ENCODE peak calls at places on chromosomes 1 and 21, in five cellular contexts. Z, W, O, T and K are unnamed samples.

GRCh38 chr21:29164330-29164942 is 34.0 kb downstream of the MAP3K7CL start:
- DNase-seq in Z (peak), W (peak), O (peak), T (peak), K (peak)

GRCh38 chr1:116472431-116472961 is 98.3 kb downstream of the CD58 start:
- DNase-seq in Z (peak), W (no peak), O (no peak), T (peak), K (no peak)

GRCh38 chr1:237888143-237888542 is 2.6 kb downstream of the ZP4 start:
- DNase-seq in Z (no peak), W (no peak), O (no peak), T (no peak), K (no peak)

GRCh38 chr1:36123357-36123756 is 1.7 kb downstream of the COL8A2 start:
- DNase-seq in Z (no peak), W (no peak), O (no peak), T (no peak), K (no peak)

GRCh38 chr1:167105841-167106461 is 12.1 kb downstream of the STYXL2 start:
- DNase-seq in Z (no peak), W (no peak), O (no peak), T (no peak), K (no peak)

GRCh38 chr1:66197120-66197519 is 336.8 kb upstream of the SGIP1 start:
- DNase-seq in Z (no peak), W (no peak), O (no peak), T (no peak), K (no peak)

GRCh38 chr1:179251675-179252074 is 22.2 kb upstream of the ABL2 start:
- DNase-seq in Z (peak), W (peak), O (peak), T (peak), K (no peak)

GRCh38 chr1:161934278-161934608 is 89.4 kb downstream of the OLFML2B start:
- DNase-seq in Z (no peak), W (peak), O (no peak), T (no peak), K (no peak)

GRCh38 chr1:74235153-74235552 is at the start of gene TNNI3K:
- DNase-seq in Z (no peak), W (no peak), O (no peak), T (no peak), K (no peak)

GRCh38 chr1:61997123-61997522 is 197.5 kb upstream of the L1TD1 start:
- DNase-seq in Z (no peak), W (no peak), O (no peak), T (no peak), K (no peak)

GRCh38 chr1:75330633-75331032 is 196.4 kb downstream of the LHX8 start:
- DNase-seq in Z (no peak), W (no peak), O (no peak), T (no peak), K (no peak)

GRCh38 chr1:177890459-177890858 is 79.4 kb downstream of the SEC16B start:
- DNase-seq in Z (no peak), W (no peak), O (no peak), T (no peak), K (no peak)

GRCh38 chr21:44533121-44533890 is 6.7 kb downstream of the KRTAP10-1 start:
- DNase-seq in Z (no peak), W (no peak), O (no peak), T (no peak), K (no peak)

GRCh38 chr1:2196901-2197638 is 2.5 kb upstream of the FAAP20 start:
- DNase-seq in Z (no peak), W (no peak), O (no peak), T (no peak), K (no peak)

GRCh38 chr1:2199042-2199810 is 4.7 kb upstream of the FAAP20 start:
- DNase-seq in Z (peak), W (no peak), O (peak), T (peak), K (peak)

GRCh38 chr1:2195785-2196184 is 1.2 kb upstream of the FAAP20 start:
- DNase-seq in Z (no peak), W (no peak), O (no peak), T (no peak), K (no peak)

GRCh38 chr1:2198571-2198970 is 4.0 kb upstream of the FAAP20 start:
- DNase-seq in Z (no peak), W (no peak), O (no peak), T (no peak), K (no peak)

GRCh38 chr1:2197732-2198165 is 3.2 kb upstream of the FAAP20 start:
- DNase-seq in Z (no peak), W (no peak), O (no peak), T (no peak), K (peak)
- TF ChIP-seq MYC in Z (peak), W (no peak), O (no peak), T (no peak), K (no peak)

DNA sequence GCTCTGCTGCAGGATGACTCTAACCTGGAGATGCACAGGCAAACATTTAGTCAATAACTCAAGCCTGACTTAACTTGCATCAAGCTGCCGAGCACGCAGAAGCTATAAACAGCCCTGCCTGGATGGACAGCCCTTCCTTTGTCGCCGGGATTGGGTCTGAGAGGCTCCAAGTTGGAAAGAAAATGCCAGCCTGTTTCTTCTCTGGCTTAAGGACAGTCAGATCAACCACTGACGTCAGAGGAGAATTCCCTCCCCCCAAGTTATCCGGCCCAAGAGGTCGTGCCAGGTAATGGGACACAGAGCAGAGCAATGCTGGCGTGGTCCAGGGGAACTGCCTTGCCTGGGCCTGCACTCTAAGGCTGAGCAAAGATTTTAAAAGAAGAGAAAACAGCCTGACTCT is 27.1 kb upstream of the LRRC38 start:
- DNase-seq in Z (no peak), W (no peak), O (no peak), T (no peak), K (no peak)
- TF ChIP-seq MYC in Z (no peak), W (no peak), O (no peak), T (no peak), K (no peak)

GRCh38 chr1:22778842-22779520 is 68.3 kb downstream of the EPHB2 start:
- DNase-seq in Z (no peak), W (no peak), O (no peak), T (no peak), K (no peak)
- TF ChIP-seq MYC in Z (no peak), W (no peak), O (no peak), T (no peak), K (no peak)

GRCh38 chr1:42263019-42263418 is 72.0 kb downstream of the FOXJ3 start:
- DNase-seq in Z (no peak), W (no peak), O (no peak), T (no peak), K (no peak)

GRCh38 chr1:42260376-42261078 is 74.5 kb downstream of the FOXJ3 start:
- DNase-seq in Z (no peak), W (no peak), O (no peak), T (no peak), K (no peak)

GRCh38 chr1:42259059-42259738 is 75.8 kb downstream of the FOXJ3 start:
- DNase-seq in Z (no peak), W (no peak), O (no peak), T (no peak), K (no peak)

GRCh38 chr1:42259739-42260064 is 75.3 kb downstream of the FOXJ3 start:
- DNase-seq in Z (no peak), W (no peak), O (no peak), T (peak), K (no peak)

GRCh38 chr1:42258218-42258617 is 76.8 kb downstream of the FOXJ3 start:
- DNase-seq in Z (no peak), W (no peak), O (no peak), T (no peak), K (no peak)
- TF ChIP-seq MYC in Z (no peak), W (no peak), O (no peak), T (no peak), K (no peak)

GRCh38 chr1:172500207-172500606 is 32.7 kb upstream of the SUCO start:
- DNase-seq in Z (no peak), W (no peak), O (no peak), T (no peak), K (no peak)

GRCh38 chr1:172498858-172499257 is 34.1 kb upstream of the SUCO start:
- DNase-seq in Z (no peak), W (peak), O (no peak), T (no peak), K (no peak)

GRCh38 chr1:172497230-172497629 is 35.7 kb upstream of the SUCO start:
- DNase-seq in Z (peak), W (no peak), O (peak), T (no peak), K (no peak)

GRCh38 chr1:172496678-172497077 is 36.3 kb upstream of the SUCO start:
- DNase-seq in Z (no peak), W (no peak), O (no peak), T (no peak), K (no peak)

DNA sequence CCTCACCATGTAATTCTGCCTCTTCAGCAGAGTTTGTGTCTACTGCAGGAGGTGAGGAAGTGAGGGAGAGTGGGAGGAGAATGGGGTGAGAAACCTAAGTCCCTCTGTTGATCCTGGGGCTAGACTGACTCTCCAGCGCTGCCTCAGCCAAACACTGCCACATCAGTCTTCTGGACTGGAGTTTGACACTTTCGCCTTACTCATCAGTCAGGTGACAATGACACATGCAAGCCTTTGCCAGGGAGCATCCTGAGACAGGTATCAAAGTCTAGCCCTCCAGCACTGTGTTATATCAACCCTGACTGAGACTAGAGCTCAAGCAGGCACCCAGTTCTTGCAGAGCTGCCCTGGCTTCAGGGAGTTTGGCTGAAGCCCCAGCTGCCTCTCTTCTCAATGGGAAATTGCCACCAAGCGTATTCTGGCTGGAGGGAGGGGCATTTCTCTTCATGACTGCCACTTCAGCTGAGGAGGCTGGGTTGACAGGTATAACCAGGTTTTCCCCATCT is 33.3 kb upstream of the SUCO start:
- DNase-seq in Z (peak), W (peak), O (peak), T (no peak), K (no peak)
- TF ChIP-seq MYC in Z (no peak), W (no peak), O (no peak), T (no peak), K (no peak)

GRCh38 chr1:2101531-2101930 is 51.3 kb downstream of the PRKCZ start:
- DNase-seq in Z (no peak), W (no peak), O (no peak), T (no peak), K (no peak)
- TF ChIP-seq MYC in Z (no peak), W (no peak), O (no peak), T (no peak), K (no peak)

DNA sequence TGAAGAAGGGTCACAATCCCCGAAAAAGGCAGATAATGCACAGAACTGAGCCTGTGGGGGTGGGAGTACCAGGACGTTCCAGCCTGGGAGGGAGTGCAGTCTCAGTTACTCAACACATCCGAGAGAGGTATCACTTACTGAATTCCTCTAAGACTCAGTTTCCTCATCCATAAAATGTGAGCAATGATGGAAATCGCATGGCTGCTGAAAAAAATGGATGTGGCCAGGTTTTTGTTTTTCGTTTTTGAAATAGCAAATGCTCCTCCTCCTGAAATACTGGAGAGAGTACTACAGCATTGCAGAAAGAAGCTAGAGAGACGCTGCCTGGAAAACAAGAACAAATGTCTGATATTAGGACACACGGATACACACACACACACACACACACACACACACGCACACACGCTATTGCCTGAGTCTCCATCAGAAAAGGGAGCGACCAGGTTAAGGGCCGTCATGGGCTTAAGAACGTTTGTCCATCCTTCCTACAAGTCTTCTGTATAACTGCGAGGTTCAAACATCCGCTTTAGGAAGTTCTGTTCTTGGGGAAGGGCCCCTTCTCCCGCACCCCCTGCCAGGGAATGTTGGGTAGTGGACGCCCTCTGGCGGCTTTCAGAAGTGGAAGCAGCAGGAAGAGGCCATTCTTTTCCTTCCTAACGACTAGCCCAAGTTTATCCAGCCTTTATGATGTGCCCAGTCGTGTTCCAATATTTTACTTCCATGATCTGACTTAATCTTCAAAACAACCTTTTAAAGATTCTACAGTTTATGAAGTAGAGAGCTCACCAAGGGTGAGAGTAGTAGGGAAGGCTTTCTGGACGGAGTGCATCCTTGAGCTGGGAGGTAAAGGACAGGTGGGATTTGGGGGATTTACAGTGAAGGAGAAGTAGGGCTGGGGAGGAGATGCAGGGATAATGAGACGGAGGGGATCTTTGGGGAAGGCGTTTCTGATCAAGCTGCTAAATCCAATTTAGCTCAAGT is 699 bp upstream of the NES start:
- DNase-seq in Z (peak), W (peak), O (peak), T (peak), K (peak)
- TF ChIP-seq MYC in Z (no peak), W (no peak), O (no peak), T (no peak), K (no peak)

GRCh38 chr21:45987121-45987711 is 5.6 kb downstream of the COL6A1 start:
- DNase-seq in Z (no peak), W (no peak), O (no peak), T (no peak), K (no peak)
- TF ChIP-seq MYC in Z (no peak), W (no peak), O (no peak), T (no peak), K (no peak)

GRCh38 chr1:203450541-203451149 is 25.0 kb upstream of the PRELP start:
- DNase-seq in Z (no peak), W (no peak), O (peak), T (no peak), K (peak)
- TF ChIP-seq MYC in Z (no peak), W (no peak), O (no peak), T (no peak), K (no peak)